ENCODE peak calls at places on chromosomes 12 and 14, in seven cellular contexts. One of them, this sample, is unnamed.

GRCh38 chr14:69637503-69638030 is 26.2 kb downstream of the SUSD6 start:
- DNase-seq in activated B cell treated with CpG ODN at 0.5 μM for 24 hours: no peak
- DNase-seq in putamen: no peak
- DNase-seq in activated T-helper 9 cell treated with anti-CD3 and anti-CD28 coated beads, Interleukin-2, amount 50 U/mL, for 16 hours: no peak
- DNase-seq in activated CD4-positive, alpha-beta T cell treated with anti-CD3 and anti-CD28 coated beads for 1 hour: no peak
- DNase-seq in HFFc6: no peak
- DNase-seq in effector CD8-positive, alpha-beta T cell: no peak
- DNase-seq in this sample: no peak

GRCh38 chr14:65170768-65171251 is 68.5 kb upstream of the MAX start:
- DNase-seq in activated B cell treated with CpG ODN at 0.5 μM for 24 hours: peak
- DNase-seq in effector CD8-positive, alpha-beta T cell: no peak
- DNase-seq in activated T-helper 9 cell treated with anti-CD3 and anti-CD28 coated beads, Interleukin-2, amount 50 U/mL, for 16 hours: peak
- DNase-seq in HFFc6: peak
- DNase-seq in activated CD4-positive, alpha-beta T cell treated with anti-CD3 and anti-CD28 coated beads for 1 hour: peak
- DNase-seq in putamen: peak
- DNase-seq in this sample: peak

GRCh38 chr12:12004524-12004923 is 66.2 kb upstream of the BCL2L14 start:
- DNase-seq in activated CD4-positive, alpha-beta T cell treated with anti-CD3 and anti-CD28 coated beads for 1 hour: no peak
- DNase-seq in activated T-helper 9 cell treated with anti-CD3 and anti-CD28 coated beads, Interleukin-2, amount 50 U/mL, for 16 hours: no peak
- DNase-seq in activated B cell treated with CpG ODN at 0.5 μM for 24 hours: no peak
- DNase-seq in effector CD8-positive, alpha-beta T cell: no peak
- DNase-seq in HFFc6: no peak
- DNase-seq in putamen: no peak
- DNase-seq in this sample: no peak

GRCh38 chr12:2507811-2508210 is 287.0 kb upstream of the FKBP4 start:
- DNase-seq in activated CD4-positive, alpha-beta T cell treated with anti-CD3 and anti-CD28 coated beads for 1 hour: no peak
- DNase-seq in activated B cell treated with CpG ODN at 0.5 μM for 24 hours: no peak
- DNase-seq in effector CD8-positive, alpha-beta T cell: no peak
- DNase-seq in putamen: no peak
- DNase-seq in HFFc6: no peak
- DNase-seq in activated T-helper 9 cell treated with anti-CD3 and anti-CD28 coated beads, Interleukin-2, amount 50 U/mL, for 16 hours: no peak
- DNase-seq in this sample: no peak

GRCh38 chr14:59371762-59372161 is 93.4 kb downstream of the GPR135 start:
- DNase-seq in activated CD4-positive, alpha-beta T cell treated with anti-CD3 and anti-CD28 coated beads for 1 hour: no peak
- DNase-seq in putamen: no peak
- DNase-seq in activated B cell treated with CpG ODN at 0.5 μM for 24 hours: no peak
- DNase-seq in activated T-helper 9 cell treated with anti-CD3 and anti-CD28 coated beads, Interleukin-2, amount 50 U/mL, for 16 hours: no peak
- DNase-seq in effector CD8-positive, alpha-beta T cell: no peak
- DNase-seq in HFFc6: no peak
- DNase-seq in this sample: no peak

GRCh38 chr14:52025310-52025709 is 36.0 kb downstream of the RTRAF start:
- DNase-seq in effector CD8-positive, alpha-beta T cell: no peak
- DNase-seq in putamen: no peak
- DNase-seq in HFFc6: peak
- DNase-seq in activated B cell treated with CpG ODN at 0.5 μM for 24 hours: no peak
- DNase-seq in activated T-helper 9 cell treated with anti-CD3 and anti-CD28 coated beads, Interleukin-2, amount 50 U/mL, for 16 hours: no peak
- DNase-seq in activated CD4-positive, alpha-beta T cell treated with anti-CD3 and anti-CD28 coated beads for 1 hour: no peak
- DNase-seq in this sample: no peak

GRCh38 chr12:19998968-19999792 is 369.2 kb upstream of the PDE3A start:
- DNase-seq in HFFc6: no peak
- DNase-seq in putamen: no peak
- DNase-seq in activated B cell treated with CpG ODN at 0.5 μM for 24 hours: no peak
- DNase-seq in effector CD8-positive, alpha-beta T cell: no peak
- DNase-seq in activated CD4-positive, alpha-beta T cell treated with anti-CD3 and anti-CD28 coated beads for 1 hour: no peak
- DNase-seq in activated T-helper 9 cell treated with anti-CD3 and anti-CD28 coated beads, Interleukin-2, amount 50 U/mL, for 16 hours: no peak
- DNase-seq in this sample: no peak

GRCh38 chr12:25276199-25276937 is 25.6 kb upstream of the KRAS start:
- DNase-seq in activated B cell treated with CpG ODN at 0.5 μM for 24 hours: no peak
- DNase-seq in activated T-helper 9 cell treated with anti-CD3 and anti-CD28 coated beads, Interleukin-2, amount 50 U/mL, for 16 hours: peak
- DNase-seq in HFFc6: peak
- DNase-seq in effector CD8-positive, alpha-beta T cell: no peak
- DNase-seq in activated CD4-positive, alpha-beta T cell treated with anti-CD3 and anti-CD28 coated beads for 1 hour: peak
- DNase-seq in putamen: no peak
- DNase-seq in this sample: no peak

GRCh38 chr12:57276935-57277563 is 26.1 kb upstream of the STAC3 start:
- DNase-seq in effector CD8-positive, alpha-beta T cell: no peak
- DNase-seq in activated CD4-positive, alpha-beta T cell treated with anti-CD3 and anti-CD28 coated beads for 1 hour: no peak
- DNase-seq in putamen: no peak
- DNase-seq in activated T-helper 9 cell treated with anti-CD3 and anti-CD28 coated beads, Interleukin-2, amount 50 U/mL, for 16 hours: no peak
- DNase-seq in HFFc6: peak
- DNase-seq in activated B cell treated with CpG ODN at 0.5 μM for 24 hours: no peak
- DNase-seq in this sample: no peak

GRCh38 chr14:24874514-24875202 is 175.3 kb downstream of the STXBP6 start:
- DNase-seq in putamen: no peak
- DNase-seq in HFFc6: no peak
- DNase-seq in activated T-helper 9 cell treated with anti-CD3 and anti-CD28 coated beads, Interleukin-2, amount 50 U/mL, for 16 hours: no peak
- DNase-seq in activated B cell treated with CpG ODN at 0.5 μM for 24 hours: no peak
- DNase-seq in activated CD4-positive, alpha-beta T cell treated with anti-CD3 and anti-CD28 coated beads for 1 hour: no peak
- DNase-seq in effector CD8-positive, alpha-beta T cell: no peak
- DNase-seq in this sample: no peak

GRCh38 chr14:61653507-61653906 is 41.8 kb upstream of the HIF1A start:
- DNase-seq in activated CD4-positive, alpha-beta T cell treated with anti-CD3 and anti-CD28 coated beads for 1 hour: no peak
- DNase-seq in activated B cell treated with CpG ODN at 0.5 μM for 24 hours: no peak
- DNase-seq in effector CD8-positive, alpha-beta T cell: no peak
- DNase-seq in activated T-helper 9 cell treated with anti-CD3 and anti-CD28 coated beads, Interleukin-2, amount 50 U/mL, for 16 hours: no peak
- DNase-seq in putamen: no peak
- DNase-seq in HFFc6: peak
- DNase-seq in this sample: no peak

GRCh38 chr12:97805086-97805485 is 342.5 kb downstream of the RMST start:
- DNase-seq in HFFc6: no peak
- DNase-seq in activated CD4-positive, alpha-beta T cell treated with anti-CD3 and anti-CD28 coated beads for 1 hour: no peak
- DNase-seq in activated T-helper 9 cell treated with anti-CD3 and anti-CD28 coated beads, Interleukin-2, amount 50 U/mL, for 16 hours: no peak
- DNase-seq in putamen: peak
- DNase-seq in effector CD8-positive, alpha-beta T cell: no peak
- DNase-seq in activated B cell treated with CpG ODN at 0.5 μM for 24 hours: no peak
- DNase-seq in this sample: no peak

GRCh38 chr12:41302979-41303403 is 114.9 kb downstream of the PDZRN4 start:
- DNase-seq in effector CD8-positive, alpha-beta T cell: no peak
- DNase-seq in activated T-helper 9 cell treated with anti-CD3 and anti-CD28 coated beads, Interleukin-2, amount 50 U/mL, for 16 hours: no peak
- DNase-seq in activated CD4-positive, alpha-beta T cell treated with anti-CD3 and anti-CD28 coated beads for 1 hour: no peak
- DNase-seq in activated B cell treated with CpG ODN at 0.5 μM for 24 hours: no peak
- DNase-seq in HFFc6: no peak
- DNase-seq in putamen: no peak
- DNase-seq in this sample: no peak

GRCh38 chr12:96228566-96229248 is 34.5 kb downstream of the ELK3 start:
- DNase-seq in HFFc6: no peak
- DNase-seq in activated T-helper 9 cell treated with anti-CD3 and anti-CD28 coated beads, Interleukin-2, amount 50 U/mL, for 16 hours: no peak
- DNase-seq in effector CD8-positive, alpha-beta T cell: no peak
- DNase-seq in putamen: no peak
- DNase-seq in activated B cell treated with CpG ODN at 0.5 μM for 24 hours: no peak
- DNase-seq in activated CD4-positive, alpha-beta T cell treated with anti-CD3 and anti-CD28 coated beads for 1 hour: no peak
- DNase-seq in this sample: no peak

GRCh38 chr12:120093592-120094355 is 22.8 kb downstream of the RAB35 start:
- DNase-seq in HFFc6: no peak
- DNase-seq in activated B cell treated with CpG ODN at 0.5 μM for 24 hours: no peak
- DNase-seq in activated T-helper 9 cell treated with anti-CD3 and anti-CD28 coated beads, Interleukin-2, amount 50 U/mL, for 16 hours: no peak
- DNase-seq in effector CD8-positive, alpha-beta T cell: no peak
- DNase-seq in activated CD4-positive, alpha-beta T cell treated with anti-CD3 and anti-CD28 coated beads for 1 hour: no peak
- DNase-seq in putamen: no peak
- DNase-seq in this sample: no peak

GRCh38 chr14:24094839-24095195 is 706 bp downstream of the PCK2 start:
- DNase-seq in activated T-helper 9 cell treated with anti-CD3 and anti-CD28 coated beads, Interleukin-2, amount 50 U/mL, for 16 hours: no peak
- DNase-seq in activated CD4-positive, alpha-beta T cell treated with anti-CD3 and anti-CD28 coated beads for 1 hour: no peak
- DNase-seq in effector CD8-positive, alpha-beta T cell: no peak
- DNase-seq in putamen: no peak
- DNase-seq in activated B cell treated with CpG ODN at 0.5 μM for 24 hours: no peak
- DNase-seq in HFFc6: no peak
- DNase-seq in this sample: no peak

GRCh38 chr12:91778938-91779400 is 366.7 kb downstream of the BTG1 start:
- DNase-seq in activated B cell treated with CpG ODN at 0.5 μM for 24 hours: no peak
- DNase-seq in activated T-helper 9 cell treated with anti-CD3 and anti-CD28 coated beads, Interleukin-2, amount 50 U/mL, for 16 hours: peak
- DNase-seq in HFFc6: peak
- DNase-seq in putamen: no peak
- DNase-seq in effector CD8-positive, alpha-beta T cell: no peak
- DNase-seq in activated CD4-positive, alpha-beta T cell treated with anti-CD3 and anti-CD28 coated beads for 1 hour: peak
- DNase-seq in this sample: peak

GRCh38 chr14:90781344-90781761 is 34.9 kb downstream of the TTC7B start:
- DNase-seq in activated T-helper 9 cell treated with anti-CD3 and anti-CD28 coated beads, Interleukin-2, amount 50 U/mL, for 16 hours: no peak
- DNase-seq in putamen: no peak
- DNase-seq in activated B cell treated with CpG ODN at 0.5 μM for 24 hours: no peak
- DNase-seq in effector CD8-positive, alpha-beta T cell: no peak
- DNase-seq in activated CD4-positive, alpha-beta T cell treated with anti-CD3 and anti-CD28 coated beads for 1 hour: no peak
- DNase-seq in HFFc6: peak
- DNase-seq in this sample: no peak

GRCh38 chr12:96271469-96272199 is 77.5 kb downstream of the ELK3 start:
- DNase-seq in effector CD8-positive, alpha-beta T cell: no peak
- DNase-seq in putamen: no peak
- DNase-seq in activated CD4-positive, alpha-beta T cell treated with anti-CD3 and anti-CD28 coated beads for 1 hour: no peak
- DNase-seq in HFFc6: no peak
- DNase-seq in activated T-helper 9 cell treated with anti-CD3 and anti-CD28 coated beads, Interleukin-2, amount 50 U/mL, for 16 hours: no peak
- DNase-seq in activated B cell treated with CpG ODN at 0.5 μM for 24 hours: no peak
- DNase-seq in this sample: no peak

GRCh38 chr12:65277994-65278575 is 398 bp upstream of the MSRB3 start:
- DNase-seq in effector CD8-positive, alpha-beta T cell: no peak
- DNase-seq in putamen: no peak
- DNase-seq in activated B cell treated with CpG ODN at 0.5 μM for 24 hours: peak
- DNase-seq in activated T-helper 9 cell treated with anti-CD3 and anti-CD28 coated beads, Interleukin-2, amount 50 U/mL, for 16 hours: no peak
- DNase-seq in activated CD4-positive, alpha-beta T cell treated with anti-CD3 and anti-CD28 coated beads for 1 hour: no peak
- DNase-seq in HFFc6: no peak
- DNase-seq in this sample: no peak

GRCh38 chr14:61153436-61153835 is 127.7 kb downstream of the TMEM30B start:
- DNase-seq in activated B cell treated with CpG ODN at 0.5 μM for 24 hours: no peak
- DNase-seq in activated T-helper 9 cell treated with anti-CD3 and anti-CD28 coated beads, Interleukin-2, amount 50 U/mL, for 16 hours: no peak
- DNase-seq in activated CD4-positive, alpha-beta T cell treated with anti-CD3 and anti-CD28 coated beads for 1 hour: no peak
- DNase-seq in putamen: no peak
- DNase-seq in effector CD8-positive, alpha-beta T cell: no peak
- DNase-seq in HFFc6: no peak
- DNase-seq in this sample: no peak